ENCODE peak calls at places on chromosomes 3 and 15, in seven cellular contexts. C is Peyer's patch, T is astrocyte of the spinal cord, H is GM13976, U is neural progenitor cell, B is HFFc6, E is psoas muscle. X is an unnamed sample.

GRCh38 chr3:98329392-98330124 is 24.1 kb upstream of the OR5K4 start:
- DNase-seq in H (peak), E (peak), T (peak), B (peak), U (peak), C (no peak), X (no peak)

GRCh38 chr3:85193565-85193964 is 234.8 kb downstream of the CADM2 start:
- DNase-seq in T (no peak), C (no peak), U (no peak), H (no peak), B (no peak), E (no peak), X (no peak)

GRCh38 chr3:197364410-197365071 is 66.1 kb upstream of the DLG1 start:
- DNase-seq in H (no peak), E (no peak), U (peak), C (no peak), T (no peak), B (no peak), X (no peak)

GRCh38 chr3:117246771-117247555 is 537.4 kb downstream of the TUSC7 start:
- DNase-seq in C (no peak), E (no peak), H (no peak), U (no peak), T (no peak), B (no peak), X (no peak)

GRCh38 chr3:93969443-93969842 is 4.3 kb downstream of the PROS1 start:
- DNase-seq in U (no peak), B (peak), C (no peak), E (no peak), T (no peak), H (no peak), X (no peak)

GRCh38 chr3:148243609-148244008 is 454.1 kb upstream of the AGTR1 start:
- DNase-seq in H (no peak), B (no peak), C (no peak), U (no peak), T (no peak), E (no peak), X (no peak)

GRCh38 chr3:59654120-59654952 is 604.5 kb upstream of the CFAP20DC start:
- DNase-seq in U (no peak), H (no peak), B (no peak), C (no peak), E (peak), T (no peak), X (no peak)

GRCh38 chr3:157513585-157513984 is 10.4 kb upstream of the VEPH1 start:
- DNase-seq in T (no peak), C (no peak), U (no peak), B (no peak), E (no peak), H (no peak), X (no peak)

GRCh38 chr3:194955546-194955945 is 269.9 kb downstream of the FAM43A start:
- DNase-seq in B (no peak), E (no peak), U (no peak), C (no peak), H (no peak), T (no peak), X (no peak)

GRCh38 chr3:25916286-25916685 is 126.4 kb downstream of the OXSM start:
- DNase-seq in B (no peak), U (no peak), T (no peak), E (no peak), H (no peak), C (no peak), X (no peak)

GRCh38 chr3:66400381-66401156 is 100.3 kb downstream of the LRIG1 start:
- DNase-seq in C (no peak), U (peak), B (no peak), T (peak), H (no peak), E (no peak), X (no peak)

GRCh38 chr3:11021611-11022011 is 29.1 kb downstream of the SLC6A1 start:
- DNase-seq in B (no peak), C (no peak), E (no peak), U (peak), H (no peak), T (no peak), X (no peak)

GRCh38 chr15:77980094-77980493 is 97.4 kb downstream of the TBC1D2B start:
- DNase-seq in U (no peak), B (no peak), E (no peak), T (no peak), C (no peak), H (no peak), X (no peak)

GRCh38 chr3:157233923-157234322 is 74.0 kb upstream of the CCNL1 start:
- DNase-seq in E (no peak), B (no peak), C (no peak), T (no peak), U (no peak), H (no peak), X (no peak)

GRCh38 chr3:136305879-136306278 is 55.7 kb downstream of the PCCB start:
- DNase-seq in C (no peak), E (no peak), B (peak), T (peak), U (no peak), H (no peak), X (no peak)

GRCh38 chr15:67968564-67969440 is 85.3 kb upstream of the PIAS1 start:
- DNase-seq in U (peak), E (no peak), C (no peak), B (no peak), T (no peak), H (no peak), X (no peak)

GRCh38 chr15:39132071-39132470 is 448.8 kb upstream of the THBS1 start:
- DNase-seq in C (no peak), H (no peak), U (no peak), B (no peak), T (no peak), E (no peak), X (no peak)

GRCh38 chr3:126537730-126538281 is 13.9 kb downstream of the CHST13 start:
- DNase-seq in H (no peak), T (no peak), B (no peak), C (no peak), E (no peak), U (no peak), X (peak)

GRCh38 chr3:63661242-63661641 is 8.8 kb downstream of the SNTN start:
- DNase-seq in H (no peak), T (no peak), U (no peak), E (no peak), B (no peak), C (no peak), X (no peak)

GRCh38 chr3:32510075-32510724 is 7.5 kb upstream of the CMTM6 start:
- DNase-seq in H (peak), E (peak), B (peak), U (peak), T (peak), C (peak), X (no peak)

GRCh38 chr3:126646662-126647061 is 8.3 kb downstream of the TXNRD3 start:
- DNase-seq in B (no peak), C (no peak), U (no peak), E (no peak), H (no peak), T (peak), X (no peak)

GRCh38 chr15:66580643-66581042 is 14.8 kb upstream of the LCTL start:
- DNase-seq in U (no peak), B (no peak), E (peak), H (no peak), T (peak), C (no peak), X (no peak)

GRCh38 chr3:194315088-194315964 is 35.8 kb downstream of the CPN2 start:
- DNase-seq in E (peak), C (peak), T (peak), B (peak), H (peak), U (peak), X (no peak)

GRCh38 chr15:31598620-31599019 is 272.0 kb downstream of the KLF13 start:
- DNase-seq in H (no peak), U (peak), C (no peak), B (no peak), E (no peak), T (no peak), X (no peak)

GRCh38 chr3:138670409-138670808 is 61.8 kb downstream of the FAIM start:
- DNase-seq in H (no peak), C (no peak), T (no peak), U (no peak), E (no peak), B (no peak), X (no peak)

GRCh38 chr3:29286841-29287240 is 6.0 kb downstream of the RBMS3 start:
- DNase-seq in E (no peak), B (peak), H (no peak), T (peak), C (no peak), U (no peak), X (no peak)

GRCh38 chr15:29612096-29612495 is 210.2 kb downstream of the TJP1 start:
- DNase-seq in E (no peak), T (peak), C (no peak), B (peak), U (peak), H (no peak), X (no peak)

GRCh38 chr15:69303337-69304175 is 4.8 kb downstream of the PAQR5 start:
- DNase-seq in B (no peak), H (no peak), C (no peak), U (peak), T (no peak), E (no peak), X (no peak)
- TF ChIP-seq CTCF in B (peak), H (no peak), C (no peak), U (peak), T (no peak), E (no peak), X (peak)

GRCh38 chr3:189365609-189366564 is 194.1 kb downstream of the TPRG1 start:
- DNase-seq in E (no peak), C (no peak), H (no peak), T (no peak), B (no peak), U (no peak), X (no peak)
- TF ChIP-seq CTCF in E (peak), C (no peak), H (no peak), T (peak), B (no peak), U (no peak), X (peak)

GRCh38 chr3:154548341-154548740 is 118.4 kb upstream of the GPR149 start:
- DNase-seq in U (no peak), B (no peak), E (no peak), C (no peak), H (no peak), T (no peak), X (no peak)

GRCh38 chr3:154549391-154549790 is 119.4 kb upstream of the GPR149 start:
- DNase-seq in C (no peak), H (no peak), E (no peak), B (no peak), T (no peak), U (no peak), X (no peak)

DNA sequence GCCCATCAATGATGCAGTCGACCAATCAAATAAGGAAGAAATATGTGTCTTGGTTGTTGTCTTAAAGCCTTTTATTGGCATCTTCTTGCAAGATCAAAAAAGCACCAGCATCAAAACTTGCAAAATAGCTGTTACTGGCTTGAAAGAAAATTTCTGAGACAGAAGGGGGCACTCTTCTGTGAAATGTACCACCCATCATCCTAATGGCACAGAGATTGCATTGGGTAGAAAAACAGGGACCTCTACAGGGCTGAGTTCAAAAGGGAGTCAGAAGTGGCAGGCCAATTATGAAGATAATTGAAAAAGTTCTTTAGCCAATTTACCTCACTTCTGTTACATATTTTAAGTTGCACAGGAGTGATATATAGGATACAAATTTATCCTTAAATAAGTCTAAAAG is 122.3 kb upstream of the GPR149 start:
- DNase-seq in C (no peak), E (no peak), T (no peak), B (no peak), H (no peak), U (peak), X (no peak)
- TF ChIP-seq CTCF in C (no peak), E (no peak), T (no peak), B (no peak), H (no peak), U (peak), X (no peak)

GRCh38 chr3:150040097-150040496 is 69.4 kb upstream of the PFN2 start:
- DNase-seq in C (no peak), B (no peak), T (no peak), E (no peak), U (no peak), H (no peak), X (no peak)
- TF ChIP-seq CTCF in C (no peak), B (no peak), T (no peak), E (no peak), U (no peak), H (no peak), X (no peak)

GRCh38 chr15:91283155-91283554 is 183.1 kb downstream of the SV2B start:
- DNase-seq in H (no peak), B (no peak), E (no peak), U (no peak), T (no peak), C (no peak), X (no peak)
- TF ChIP-seq CTCF in H (no peak), B (no peak), E (no peak), U (no peak), T (no peak), C (no peak), X (no peak)

DNA sequence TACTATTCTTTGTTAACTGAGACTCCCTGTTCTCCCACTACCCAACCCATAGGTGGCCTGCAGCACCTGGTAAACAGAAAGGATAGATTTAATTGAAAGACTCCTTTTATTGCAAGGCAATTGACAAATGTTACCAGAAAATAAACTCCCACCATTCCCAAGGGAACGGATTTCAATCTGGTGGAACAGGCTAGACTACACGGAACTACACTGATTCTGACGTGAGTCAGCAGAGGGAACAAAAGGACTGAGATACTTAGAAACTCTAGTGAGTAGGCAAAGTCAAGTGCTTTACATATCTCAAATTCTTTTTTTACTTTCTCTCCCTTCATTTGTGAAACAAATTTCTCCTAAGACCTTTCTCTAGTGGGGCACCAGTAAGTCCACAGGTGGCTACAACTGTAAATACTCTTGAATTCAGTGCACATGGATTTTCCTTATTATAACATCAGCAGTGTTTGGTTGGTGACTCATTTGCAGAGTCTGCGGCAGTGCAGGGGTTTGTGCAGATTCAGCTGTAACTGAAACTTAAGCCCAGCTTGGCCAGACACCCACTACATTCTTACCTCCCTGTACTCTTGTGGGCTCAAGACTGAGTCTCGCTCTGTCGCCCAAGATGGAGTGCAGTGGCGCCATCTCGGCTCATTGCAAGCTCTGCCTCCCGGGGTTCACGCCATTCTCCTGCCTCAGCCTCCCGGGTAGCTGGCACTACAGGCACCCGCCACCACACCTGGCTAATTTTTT is 34.3 kb upstream of the PLSCR2 start:
- DNase-seq in U (no peak), T (peak), B (peak), C (no peak), H (peak), E (no peak), X (no peak)
- TF ChIP-seq CTCF in U (no peak), T (no peak), B (peak), C (no peak), H (no peak), E (no peak), X (peak)

GRCh38 chr15:63124506-63124905 is 2.8 kb downstream of the LACTB start:
- DNase-seq in C (no peak), H (no peak), U (no peak), E (no peak), B (no peak), T (no peak), X (no peak)

GRCh38 chr15:63121382-63122001 is at the start of gene LACTB:
- DNase-seq in T (peak), H (peak), C (peak), E (peak), B (peak), U (peak), X (peak)

GRCh38 chr15:63126726-63127125 is 5.1 kb downstream of the LACTB start:
- DNase-seq in T (no peak), B (no peak), C (no peak), U (no peak), E (no peak), H (no peak), X (no peak)

GRCh38 chr15:63118854-63119253 is 2.8 kb upstream of the LACTB start:
- DNase-seq in E (no peak), H (no peak), U (no peak), C (no peak), B (no peak), T (no peak), X (no peak)

GRCh38 chr15:63122002-63122893 is 587 bp downstream of the LACTB start:
- DNase-seq in H (peak), C (peak), B (peak), E (peak), U (peak), T (peak), X (no peak)
- TF ChIP-seq CTCF in H (peak), C (no peak), B (peak), E (peak), U (peak), T (peak), X (peak)

GRCh38 chr15:69144530-69144929 is 15.9 kb upstream of the GLCE start:
- DNase-seq in B (no peak), E (no peak), H (no peak), U (no peak), T (no peak), C (no peak), X (no peak)
- TF ChIP-seq CTCF in B (no peak), E (no peak), H (no peak), U (no peak), T (no peak), C (no peak), X (no peak)

GRCh38 chr15:33623010-33623409 is 312.2 kb downstream of the RYR3 start:
- DNase-seq in B (no peak), E (no peak), T (no peak), C (no peak), H (no peak), U (peak), X (no peak)
- TF ChIP-seq CTCF in B (peak), E (no peak), T (peak), C (no peak), H (no peak), U (peak), X (peak)

X was measured in chondrocyte.